ENCODE peak calls at places on chromosomes 16 and 17, in nine cellular contexts. I, P, H, O, K, Z, M, W and J are unnamed samples.

GRCh38 chr16:2483160-2483559 is 8.2 kb downstream of the TBC1D24 start:
- DNase-seq in M (no peak), O (peak), H (no peak), Z (peak), P (no peak), I (no peak), K (no peak), W (no peak), J (no peak)

GRCh38 chr17:72987166-72987565 is 105.3 kb downstream of the SLC39A11 start:
- DNase-seq in H (no peak), Z (no peak), M (no peak), P (no peak), W (no peak), I (no peak), K (no peak), O (no peak), J (no peak)

GRCh38 chr17:34613064-34614019 is 34.0 kb downstream of the TMEM132E start:
- DNase-seq in M (no peak), O (no peak), H (peak), P (no peak), K (no peak), I (no peak), W (peak), Z (peak), J (no peak)

GRCh38 chr17:73939808-73940207 is 263.7 kb upstream of the RPL38 start:
- DNase-seq in P (no peak), H (no peak), M (no peak), I (no peak), K (no peak), W (no peak), O (no peak), Z (no peak), J (no peak)

GRCh38 chr16:88705076-88705684 is 1.0 kb downstream of the RNF166 start:
- DNase-seq in Z (peak), O (peak), P (peak), W (no peak), K (no peak), M (no peak), H (no peak), I (no peak), J (peak)

GRCh38 chr16:2527784-2528100 is 3.5 kb downstream of the CEMP1 start:
- DNase-seq in I (no peak), P (no peak), M (no peak), H (no peak), K (no peak), W (no peak), O (no peak), Z (no peak), J (no peak)

GRCh38 chr17:49971199-49971847 is 2.3 kb downstream of the DLX4 start:
- DNase-seq in P (no peak), H (no peak), M (no peak), I (no peak), K (no peak), O (no peak), W (peak), Z (no peak), J (no peak)

GRCh38 chr17:20187049-20187448 is 177.9 kb downstream of the SPECC1 start:
- DNase-seq in W (no peak), Z (no peak), P (no peak), I (no peak), H (no peak), O (no peak), K (peak), M (no peak), J (no peak)

GRCh38 chr17:30939059-30939689 is 17.4 kb downstream of the ADAP2 start:
- DNase-seq in O (no peak), Z (no peak), K (no peak), P (peak), I (no peak), M (no peak), W (no peak), H (no peak), J (no peak)

GRCh38 chr17:30947796-30948195 is 23.0 kb upstream of the RNF135 start:
- DNase-seq in W (no peak), M (no peak), I (no peak), K (no peak), P (no peak), H (no peak), Z (no peak), O (peak), J (no peak)

GRCh38 chr17:30942311-30943079 is 20.8 kb downstream of the ADAP2 start:
- DNase-seq in P (no peak), I (no peak), W (no peak), K (peak), M (no peak), Z (no peak), O (peak), H (no peak), J (no peak)
- TF ChIP-seq CTCF in P (no peak), I (no peak), W (no peak), K (peak), M (no peak), Z (no peak), O (peak), H (no peak), J (no peak)

GRCh38 chr17:46879101-46879500 is 27.7 kb downstream of the WNT9B start:
- DNase-seq in H (no peak), I (no peak), P (no peak), W (no peak), K (no peak), O (no peak), Z (no peak), M (no peak), J (no peak)
- TF ChIP-seq CTCF in H (no peak), I (no peak), P (no peak), W (no peak), K (no peak), O (no peak), Z (no peak), M (no peak), J (no peak)

GRCh38 chr16:86872126-86872525 is 293.8 kb downstream of the FOXL1 start:
- DNase-seq in P (no peak), K (no peak), O (no peak), M (no peak), W (no peak), H (no peak), I (no peak), Z (no peak), J (no peak)

GRCh38 chr16:86876499-86876898 is 298.1 kb downstream of the FOXL1 start:
- DNase-seq in W (no peak), Z (no peak), M (no peak), O (no peak), P (no peak), K (no peak), I (no peak), H (no peak), J (no peak)

GRCh38 chr16:86877108-86877507 is 298.8 kb downstream of the FOXL1 start:
- DNase-seq in Z (no peak), O (no peak), K (no peak), I (no peak), M (no peak), W (no peak), P (no peak), H (no peak), J (no peak)

GRCh38 chr16:86872833-86873232 is 294.5 kb downstream of the FOXL1 start:
- DNase-seq in P (no peak), M (no peak), I (no peak), Z (no peak), H (no peak), O (no peak), K (no peak), W (peak), J (no peak)

DNA sequence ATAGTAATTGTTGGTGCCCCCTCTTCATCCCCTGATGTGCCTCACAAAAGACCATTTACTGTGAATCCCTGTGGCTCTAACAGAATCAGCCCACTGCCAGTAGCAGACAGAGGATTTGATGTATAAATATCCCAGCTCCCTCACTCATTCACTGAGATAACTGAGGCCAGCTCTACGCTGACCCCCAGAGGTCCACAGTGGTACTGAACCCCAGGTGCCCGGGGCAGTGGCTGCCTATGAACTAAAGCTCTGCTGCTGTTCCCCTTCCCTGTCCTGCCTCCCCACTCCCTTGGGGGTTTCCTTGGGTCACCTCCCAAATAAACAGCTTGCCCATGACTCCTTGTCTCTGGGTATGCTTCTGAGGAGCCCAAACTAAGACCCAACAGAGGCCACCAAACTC is 295.8 kb downstream of the FOXL1 start:
- DNase-seq in M (no peak), P (peak), W (peak), I (no peak), H (peak), O (no peak), K (peak), Z (no peak), J (peak)
- TF ChIP-seq CTCF in M (no peak), P (peak), W (peak), I (peak), H (peak), O (peak), K (peak), Z (peak), J (peak)

DNA sequence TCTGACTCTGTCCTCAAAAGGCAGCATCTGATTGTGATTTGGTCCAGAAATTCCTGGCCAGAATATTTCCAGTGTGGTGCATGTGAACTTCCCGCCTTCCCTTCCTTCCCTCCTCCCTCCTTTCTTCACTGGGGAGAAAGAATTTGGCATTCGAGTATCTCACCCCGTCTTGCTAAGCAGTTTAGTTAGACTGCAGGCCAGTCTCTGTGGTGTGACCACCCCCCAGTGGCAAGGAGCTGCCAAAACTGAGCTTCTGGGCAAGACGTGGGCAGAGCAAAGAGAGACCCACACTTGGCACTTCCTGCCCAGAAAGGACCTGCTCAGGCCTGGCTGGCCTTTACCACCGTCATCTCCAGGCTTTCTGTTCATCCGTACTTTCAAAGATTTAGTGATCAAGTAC is 36.4 kb downstream of the SNX20 start:
- DNase-seq in K (no peak), Z (peak), H (peak), W (peak), O (peak), P (no peak), I (no peak), M (no peak), J (peak)
- TF ChIP-seq CTCF in K (peak), Z (peak), H (peak), W (peak), O (peak), P (peak), I (peak), M (no peak), J (peak)

GRCh38 chr16:68364601-68364998 is 53.8 kb downstream of the PRMT7 start:
- DNase-seq in I (no peak), W (peak), H (no peak), P (no peak), O (peak), M (no peak), Z (no peak), K (no peak), J (peak)
- TF ChIP-seq CTCF in I (no peak), W (peak), H (peak), P (peak), O (peak), M (no peak), Z (no peak), K (peak), J (peak)

GRCh38 chr16:4882633-4883285 is 35.5 kb downstream of the UBN1 start:
- DNase-seq in W (no peak), Z (peak), I (no peak), M (no peak), P (no peak), H (peak), K (peak), O (peak), J (peak)

GRCh38 chr16:4877298-4877685 is 30.0 kb downstream of the UBN1 start:
- DNase-seq in K (no peak), P (no peak), I (no peak), O (no peak), Z (no peak), H (no peak), W (no peak), M (no peak), J (no peak)

GRCh38 chr16:4879049-4879448 is 31.8 kb downstream of the UBN1 start:
- DNase-seq in M (no peak), H (no peak), Z (no peak), K (no peak), O (no peak), P (no peak), I (no peak), W (no peak), J (no peak)

GRCh38 chr16:4882261-4882632 is 35.0 kb downstream of the UBN1 start:
- DNase-seq in H (peak), K (no peak), W (no peak), M (no peak), Z (no peak), P (no peak), I (no peak), O (peak), J (no peak)

GRCh38 chr16:4880006-4880580 is 32.8 kb downstream of the UBN1 start:
- DNase-seq in I (no peak), P (no peak), W (no peak), H (no peak), O (no peak), M (no peak), K (no peak), Z (no peak), J (no peak)
- TF ChIP-seq CTCF in I (no peak), P (no peak), W (no peak), H (no peak), O (no peak), M (no peak), K (no peak), Z (no peak), J (no peak)